ENCODE peak calls at places on chromosome 9, in six cellular contexts. O is GM12878, Q is HCT116, L is SK-N-SH, K is K562, U is H1. A is an unnamed sample.

GRCh38 chr9:86355814-86356213 is 1.6 kb upstream of the TUT7 start:
- DNase-seq in K (peak; percentile 16), U (no peak), Q (no peak), O (no peak), L (no peak), A (peak; percentile 44)

GRCh38 chr9:112789493-112789892 is 38.9 kb downstream of the SNX30 start:
- DNase-seq in U (no peak), K (no peak), O (no peak), L (no peak), Q (no peak), A (no peak)

GRCh38 chr9:122810306-122810946 is 10.5 kb downstream of the OR1K1 start:
- DNase-seq in Q (peak; percentile 61), K (peak; percentile 74), L (peak; percentile 78), O (peak; percentile 43), U (peak; percentile 81), A (peak; percentile 91)

GRCh38 chr9:108860354-108860753 is 1.7 kb upstream of the ACTL7A start:
- DNase-seq in K (no peak), O (no peak), L (no peak), U (no peak), Q (no peak), A (no peak)

GRCh38 chr9:101035098-101035497 is 6.6 kb downstream of the PLPPR1 start:
- DNase-seq in Q (no peak), L (no peak), O (no peak), U (no peak), K (no peak), A (no peak)

GRCh38 chr9:22817181-22817580 is 370.6 kb downstream of the DMRTA1 start:
- DNase-seq in O (no peak), Q (no peak), K (no peak), L (no peak), U (no peak), A (no peak)

GRCh38 chr9:37902804-37903580 is 935 bp downstream of the SLC25A51 start:
- DNase-seq in U (no peak), Q (no peak), K (peak; percentile 65), L (no peak), O (no peak), A (no peak)

GRCh38 chr9:111356567-111357244 is 26.7 kb upstream of the OR2K2 start:
- DNase-seq in K (peak; percentile 7), Q (peak; percentile 52), U (no peak), L (no peak), O (no peak), A (no peak)

GRCh38 chr9:14315754-14316573 is 2.0 kb upstream of the NFIB start:
- DNase-seq in L (peak; percentile 58), O (no peak), K (peak; percentile 8), Q (no peak), U (peak; percentile 77), A (no peak)

GRCh38 chr9:75111019-75111622 is 22.8 kb downstream of the OSTF1 start:
- DNase-seq in U (no peak), L (no peak), O (no peak), Q (peak; percentile 10), K (no peak), A (no peak)

GRCh38 chr9:34392511-34392910 is 15.8 kb upstream of the MYORG start:
- DNase-seq in Q (no peak), K (no peak), U (no peak), O (no peak), L (no peak), A (no peak)

GRCh38 chr9:81906656-81907055 is 21.6 kb upstream of the SPATA31D4 start:
- DNase-seq in O (no peak), U (no peak), L (no peak), K (no peak), Q (no peak), A (no peak)

GRCh38 chr9:74800226-74800625 is 87.5 kb downstream of the TRPM6 start:
- DNase-seq in U (no peak), Q (no peak), L (no peak), O (no peak), K (no peak), A (no peak)

GRCh38 chr9:20307662-20308061 is 314.6 kb downstream of the MLLT3 start:
- DNase-seq in U (no peak), O (no peak), Q (no peak), K (no peak), L (no peak), A (no peak)
- TF ChIP-seq JUND in U (no peak), O (no peak), Q (no peak), K (no peak), L (no peak), A (no peak)

GRCh38 chr9:98794802-98795201 is 1.6 kb downstream of the ANKS6 start:
- DNase-seq in O (no peak), K (no peak), U (peak; percentile 34), L (no peak), Q (no peak), A (no peak)

GRCh38 chr9:98791147-98792095 is 4.9 kb downstream of the ANKS6 start:
- DNase-seq in U (peak; percentile 93), K (peak; percentile 83), L (peak; percentile 86), O (no peak), Q (peak; percentile 72), A (peak; percentile 73)

GRCh38 chr9:98792096-98792490 is 4.3 kb downstream of the ANKS6 start:
- DNase-seq in U (peak; percentile 37), K (no peak), O (no peak), L (no peak), Q (no peak), A (no peak)

GRCh38 chr9:98790601-98791146 is 5.7 kb downstream of the ANKS6 start:
- DNase-seq in K (no peak), Q (no peak), O (no peak), U (no peak), L (no peak), A (no peak)

DNA sequence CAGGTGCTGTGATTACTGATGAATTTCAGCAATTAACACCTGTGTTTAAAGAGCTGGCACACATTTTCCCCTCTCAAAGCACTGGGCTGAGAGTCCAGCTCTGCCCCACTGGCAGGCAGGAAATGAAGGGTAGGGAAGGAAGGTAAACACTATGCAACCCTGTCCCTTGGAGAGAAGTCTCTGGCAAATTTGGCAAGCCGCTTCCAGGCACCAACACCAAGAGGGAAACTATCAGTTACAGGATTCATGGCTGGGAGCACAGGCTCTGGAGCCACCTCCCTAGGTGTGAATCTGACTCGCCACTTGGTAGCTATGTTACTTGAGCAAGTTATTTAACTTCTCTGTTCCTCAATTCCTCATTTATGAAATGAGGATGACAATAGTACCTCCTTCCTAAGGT is 3.3 kb downstream of the ANKS6 start:
- DNase-seq in O (no peak), L (no peak), Q (no peak), U (no peak), K (no peak), A (no peak)
- TF ChIP-seq JUND in O (no peak), L (no peak), Q (no peak), U (no peak), K (no peak), A (no peak)

GRCh38 chr9:121324755-121325154 is 45.3 kb downstream of the STOM start:
- DNase-seq in K (no peak), Q (no peak), L (no peak), O (no peak), U (no peak), A (no peak)
- TF ChIP-seq JUND in K (no peak), Q (no peak), L (no peak), O (no peak), U (no peak), A (no peak)

GRCh38 chr9:97395745-97396144 is 16.2 kb upstream of the TDRD7 start:
- DNase-seq in L (no peak), K (no peak), U (no peak), O (no peak), Q (no peak), A (no peak)

GRCh38 chr9:97396256-97396655 is 15.6 kb upstream of the TDRD7 start:
- DNase-seq in O (no peak), U (no peak), K (no peak), Q (no peak), L (no peak), A (no peak)

GRCh38 chr9:97394881-97395280 is 17.0 kb upstream of the TDRD7 start:
- DNase-seq in K (no peak), U (no peak), L (no peak), Q (no peak), O (no peak), A (no peak)

GRCh38 chr9:97398999-97399758 is 12.7 kb upstream of the TDRD7 start:
- DNase-seq in L (peak; percentile 82), Q (peak; percentile 73), U (peak; percentile 92), O (no peak), K (peak; percentile 74), A (peak; percentile 81)

GRCh38 chr9:97397220-97397619 is 14.7 kb upstream of the TDRD7 start:
- DNase-seq in K (no peak), Q (no peak), O (peak; percentile 66), L (no peak), U (no peak), A (no peak)
- TF ChIP-seq JUND in K (no peak), Q (no peak), O (no peak), L (no peak), U (no peak), A (no peak)

GRCh38 chr9:91657501-91657900 is 233.9 kb upstream of the NFIL3 start:
- DNase-seq in L (no peak), U (no peak), O (no peak), Q (no peak), K (no peak), A (no peak)
- TF ChIP-seq JUND in L (no peak), U (no peak), O (no peak), Q (no peak), K (no peak), A (no peak)

GRCh38 chr9:89185980-89186379 is 7.4 kb upstream of the SHC3 start:
- DNase-seq in O (no peak), U (no peak), L (no peak), K (peak; percentile 19), Q (no peak), A (peak; percentile 71)
- TF ChIP-seq JUND in O (no peak), U (no peak), L (no peak), K (no peak), Q (no peak), A (no peak)

GRCh38 chr9:94648191-94648590 is 8.9 kb upstream of the FBP1 start:
- DNase-seq in O (no peak), K (no peak), Q (no peak), L (no peak), U (no peak), A (no peak)

GRCh38 chr9:94650924-94651323 is 11.6 kb upstream of the FBP1 start:
- DNase-seq in L (no peak), O (no peak), K (no peak), Q (no peak), U (no peak), A (no peak)

GRCh38 chr9:94644543-94644942 is 5.2 kb upstream of the FBP1 start:
- DNase-seq in K (no peak), U (no peak), Q (no peak), O (no peak), L (no peak), A (no peak)

GRCh38 chr9:94645901-94646300 is 6.6 kb upstream of the FBP1 start:
- DNase-seq in O (no peak), K (peak; percentile 18), L (no peak), Q (no peak), U (no peak), A (no peak)

GRCh38 chr9:94649100-94649855 is 10.0 kb upstream of the FBP1 start:
- DNase-seq in U (no peak), Q (no peak), K (no peak), O (no peak), L (no peak), A (no peak)
- TF ChIP-seq JUND in U (no peak), Q (no peak), K (no peak), O (no peak), L (no peak), A (no peak)

A was measured in T47D.